ENCODE peak calls at places on chromosomes 16 and 17, in four cellular contexts. O is HepG2, R is K562, D is GM12878. S is an unnamed sample.

GRCh38 chr17:43641416-43641815 is 20.3 kb downstream of the MEOX1 start:
- DNase-seq in O (no peak), R (no peak), D (no peak), S (no peak)

GRCh38 chr16:3065069-3065741 is at the start of gene IL32:
- DNase-seq in O (peak), R (no peak), D (no peak), S (peak)

GRCh38 chr17:40283662-40284061 is 4.0 kb upstream of the CDC6 start:
- DNase-seq in O (no peak), R (no peak), D (no peak), S (peak)

GRCh38 chr17:72176902-72177660 is 56.3 kb downstream of the SOX9 start:
- DNase-seq in O (no peak), R (no peak), D (no peak), S (no peak)

GRCh38 chr16:85555549-85556455 is 57.3 kb upstream of the GSE1 start:
- DNase-seq in O (peak), R (no peak), D (no peak), S (peak)

GRCh38 chr17:80794281-80795089 is 197.2 kb upstream of the CHMP6 start:
- DNase-seq in O (no peak), R (no peak), D (no peak), S (no peak)

GRCh38 chr17:79826210-79826680 is 13.0 kb downstream of the CBX4 start:
- DNase-seq in O (no peak), R (peak), D (no peak), S (no peak)

GRCh38 chr17:5211458-5211857 is 19.8 kb upstream of the ZNF594 start:
- DNase-seq in O (no peak), R (no peak), D (no peak), S (no peak)

GRCh38 chr16:55328611-55329569 is 4.9 kb downstream of the IRX6 start:
- DNase-seq in O (no peak), R (no peak), D (no peak), S (no peak)

GRCh38 chr16:90008708-90009145 is 10.5 kb downstream of the DBNDD1 start:
- DNase-seq in O (no peak), R (no peak), D (no peak), S (no peak)

GRCh38 chr16:48949636-48950035 is 332.0 kb downstream of the CBLN1 start:
- DNase-seq in O (no peak), R (no peak), D (peak), S (no peak)
- TF ChIP-seq MYC in O (no peak), R (no peak), D (no peak), S (no peak)

GRCh38 chr17:61318684-61319098 is 81.0 kb upstream of the TBX2 start:
- DNase-seq in O (peak), R (no peak), D (no peak), S (no peak)
- TF ChIP-seq REST in O (no peak), R (no peak), D (no peak), S (no peak)

DNA sequence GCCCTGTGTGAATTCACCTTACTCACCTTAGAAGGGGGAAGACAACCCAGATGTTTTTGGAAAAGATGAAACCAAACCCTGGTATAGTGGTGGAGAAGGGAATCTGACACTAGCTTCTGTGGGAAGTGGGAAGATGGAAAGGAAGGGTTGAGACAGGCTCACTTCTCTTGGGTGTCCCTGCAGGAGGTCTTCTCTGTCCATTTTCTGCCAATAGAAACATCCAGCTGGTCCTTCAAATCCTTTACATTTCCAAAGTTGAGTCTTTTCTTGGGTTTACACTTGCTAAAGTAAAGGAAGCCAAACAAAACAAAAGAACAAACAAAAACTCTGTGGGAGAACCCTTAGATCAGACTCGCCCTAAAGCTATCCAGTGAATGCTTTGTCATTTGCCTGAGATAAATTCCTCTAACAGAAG is 10.2 kb downstream of the HOXB1 start:
- DNase-seq in O (no peak), R (no peak), D (no peak), S (no peak)
- TF ChIP-seq MYC in O (no peak), R (no peak), D (no peak), S (no peak)

GRCh38 chr16:88439016-88439415 is 14.1 kb upstream of the ZFPM1 start:
- DNase-seq in O (no peak), R (no peak), D (no peak), S (no peak)
- TF ChIP-seq REST in O (peak), R (peak), D (no peak), S (peak)

GRCh38 chr17:70187383-70187782 is 18.1 kb downstream of the KCNJ2 start:
- DNase-seq in O (no peak), R (no peak), D (no peak), S (no peak)
- TF ChIP-seq MYC in O (no peak), R (no peak), D (no peak), S (no peak)

S was measured in A549.